ENCODE peak calls at places on chromosomes 12 and 14, in seven cellular contexts. R is stomach; H is astrocyte; G is right lobe of liver; O is neural progenitor cell; N is GM23338; D is CD8-positive, alpha-beta T cell. S is an unnamed sample. For H3K4me1, the result is how much of the 10 kb centered on the place peaks cover.

GRCh38 chr12:109346920-109347319 is 780 bp upstream of the MYO1H start:
- DNase-seq in N (peak), O (no peak), R (no peak), G (no peak), D (no peak), H (no peak), S (no peak)

GRCh38 chr14:56490379-56490778 is 89.2 kb upstream of the TMEM260 start:
- DNase-seq in D (no peak), H (peak), N (peak), O (peak), G (no peak), R (no peak), S (peak)

GRCh38 chr14:59253527-59253926 is 65.1 kb downstream of the DAAM1 start:
- DNase-seq in O (no peak), G (no peak), N (no peak), H (no peak), R (no peak), D (no peak), S (no peak)

GRCh38 chr14:61003571-61003970 is 22.5 kb downstream of the SLC38A6 start:
- DNase-seq in D (no peak), O (no peak), R (no peak), H (peak), N (no peak), G (no peak), S (no peak)

GRCh38 chr12:53380797-53381738 is 1.1 kb downstream of the SP1 start:
- DNase-seq in G (no peak), N (peak), R (no peak), H (no peak), O (peak), D (no peak), S (peak)

GRCh38 chr12:41795910-41796309 is 348.8 kb downstream of the GXYLT1 start:
- DNase-seq in N (peak), D (no peak), H (no peak), O (peak), R (no peak), G (no peak), S (no peak)

GRCh38 chr14:39175445-39176262 is 600 bp downstream of the PNN start:
- DNase-seq in N (peak), D (no peak), H (peak), R (no peak), O (peak), G (no peak), S (no peak)

GRCh38 chr14:80982711-80983110 is 27.3 kb downstream of the TSHR start:
- DNase-seq in N (no peak), R (no peak), G (no peak), D (no peak), H (no peak), O (peak), S (no peak)

GRCh38 chr14:76129851-76130576 is 21.7 kb upstream of the GPATCH2L start:
- DNase-seq in H (no peak), N (no peak), D (no peak), G (no peak), R (no peak), O (peak), S (no peak)

GRCh38 chr12:123941485-123942276 is 30.9 kb downstream of the CCDC92 start:
- DNase-seq in N (no peak), G (no peak), D (no peak), O (no peak), R (no peak), H (no peak), S (no peak)

GRCh38 chr12:93883436-93884154 is 206.4 kb downstream of the CRADD start:
- DNase-seq in D (no peak), G (no peak), R (no peak), H (peak), N (no peak), O (no peak), S (no peak)

GRCh38 chr12:85182699-85183098 is 97.3 kb upstream of the ALX1 start:
- DNase-seq in G (no peak), N (peak), H (no peak), O (peak), R (no peak), D (no peak), S (no peak)

GRCh38 chr12:101925352-101925751 is 48.0 kb downstream of the DRAM1 start:
- DNase-seq in H (peak), R (peak), N (no peak), G (no peak), D (no peak), O (no peak), S (no peak)

GRCh38 chr12:92432724-92433281 is 270.0 kb upstream of the PLEKHG7 start:
- DNase-seq in H (no peak), R (no peak), N (no peak), O (no peak), G (no peak), D (no peak), S (no peak)

GRCh38 chr14:82642425-82642824 is 1108.8 kb upstream of the SEL1L start:
- DNase-seq in N (peak), G (peak), H (no peak), R (no peak), O (peak), D (no peak), S (peak)

GRCh38 chr14:80978403-80978802 is 23.0 kb downstream of the TSHR start:
- DNase-seq in R (no peak), O (no peak), G (no peak), N (peak), D (no peak), H (no peak), S (no peak)

GRCh38 chr12:12663644-12664294 is 32.2 kb downstream of the GPR19 start:
- DNase-seq in D (no peak), O (no peak), G (no peak), R (no peak), H (no peak), N (no peak), S (no peak)
- TF ChIP-seq CTCF in D (no peak), O (no peak), G (no peak), R (no peak), H (no peak), N (no peak), S (no peak)

GRCh38 chr12:107783406-107784376 is 9.2 kb downstream of the ASCL4 start:
- DNase-seq in O (no peak), G (no peak), R (no peak), H (no peak), D (no peak), N (no peak), S (no peak)
- H3K4me1 ChIP-seq in O (under half), G (under half), R (under half), H (under half), D (under half), N (under half), S (under half)

DNA sequence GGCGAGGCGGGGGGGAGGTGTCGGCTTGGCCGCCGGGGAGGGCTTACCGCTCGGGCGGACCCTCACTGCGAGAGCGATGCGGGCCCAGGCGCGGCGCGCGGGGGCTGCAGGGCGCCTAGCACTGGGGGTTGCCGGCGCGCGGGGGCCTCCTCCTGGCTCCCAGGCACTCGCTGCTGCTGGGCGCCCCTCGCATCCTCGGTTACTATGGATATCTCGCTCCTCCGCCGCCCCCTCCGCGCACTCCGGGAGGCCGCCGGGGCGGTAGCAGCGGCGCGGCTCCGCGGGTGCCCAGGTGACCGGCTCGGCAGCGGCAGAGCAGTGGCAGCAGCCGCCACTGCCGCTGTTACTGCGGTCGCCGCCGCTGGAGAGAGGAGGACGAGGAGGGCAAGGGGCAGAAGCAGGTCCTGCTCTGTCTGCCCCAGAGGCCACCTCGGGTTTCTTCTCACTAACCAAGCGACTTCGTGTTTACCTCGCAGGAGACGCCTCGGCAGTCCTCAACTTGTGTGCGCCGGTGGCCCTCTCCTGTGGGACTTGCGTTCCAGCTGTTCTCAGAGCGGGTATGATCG is 250.1 kb downstream of the APAF1 start:
- DNase-seq in O (peak), H (no peak), D (no peak), N (peak), G (no peak), R (no peak), S (no peak)
- H3K4me3 ChIP-seq in O (peak), H (peak), D (no peak), N (peak), G (no peak), R (peak), S (no peak)

GRCh38 chr14:21940887-21941855 is 267.6 kb upstream of the OR4E1 start:
- DNase-seq in G (no peak), N (peak), H (no peak), R (no peak), O (peak), D (peak), S (peak)
- TF ChIP-seq CTCF in G (peak), N (peak), H (peak), R (no peak), O (peak), D (peak), S (peak)

DNA sequence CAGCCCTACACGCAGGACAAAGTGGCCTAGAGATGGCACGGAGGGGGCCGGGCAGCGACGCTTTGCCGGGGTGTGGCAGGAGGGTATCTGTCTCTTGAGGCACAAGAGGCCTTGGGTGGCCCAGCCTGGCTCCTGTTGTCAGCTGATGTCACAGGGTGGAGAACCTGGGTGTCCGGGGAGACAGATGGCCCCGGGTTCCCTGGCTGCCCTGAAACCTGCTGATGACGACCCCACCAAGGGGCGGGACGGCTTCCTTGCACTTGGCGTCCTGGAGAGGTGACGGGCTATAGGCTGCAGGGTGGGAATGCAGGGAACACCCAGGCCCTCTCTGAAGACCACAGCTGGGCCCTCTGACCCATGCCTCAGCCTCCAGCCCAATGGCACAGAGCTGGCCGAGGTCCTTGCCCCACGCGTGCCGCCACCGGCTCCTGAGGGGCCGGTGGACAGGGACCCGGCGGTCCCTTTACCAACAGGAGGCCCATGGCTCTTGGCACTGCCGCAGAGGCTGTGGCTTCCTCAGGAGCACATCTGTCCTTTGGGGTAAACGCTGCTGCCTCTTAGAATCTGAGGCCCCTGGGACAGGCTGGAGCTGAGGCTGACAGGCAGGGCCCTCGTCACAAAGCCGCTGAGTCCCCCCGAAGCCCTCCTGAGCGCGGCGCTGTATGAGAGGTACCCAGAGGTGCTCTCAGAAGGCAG is 16.4 kb downstream of the TRMT61A start:
- DNase-seq in D (no peak), O (no peak), G (peak), H (no peak), R (no peak), N (no peak), S (peak)
- H3K4me1 ChIP-seq in D (under half), O (under half), G (under half), H (under half), R (half or more), N (under half), S (under half)

GRCh38 chr12:51372021-51372420 is 19.2 kb downstream of the GALNT6 start:
- DNase-seq in N (no peak), H (no peak), G (peak), D (no peak), O (no peak), R (no peak), S (no peak)
- H3K4me3 ChIP-seq in N (no peak), H (no peak), G (no peak), D (no peak), O (no peak), R (no peak), S (no peak)

GRCh38 chr12:59677857-59678256 is 82.0 kb downstream of the SLC16A7 start:
- DNase-seq in R (peak), H (no peak), D (no peak), O (no peak), N (no peak), G (peak), S (no peak)

GRCh38 chr12:59668678-59669077 is 72.8 kb downstream of the SLC16A7 start:
- DNase-seq in N (no peak), D (no peak), G (no peak), O (no peak), H (no peak), R (no peak), S (no peak)

DNA sequence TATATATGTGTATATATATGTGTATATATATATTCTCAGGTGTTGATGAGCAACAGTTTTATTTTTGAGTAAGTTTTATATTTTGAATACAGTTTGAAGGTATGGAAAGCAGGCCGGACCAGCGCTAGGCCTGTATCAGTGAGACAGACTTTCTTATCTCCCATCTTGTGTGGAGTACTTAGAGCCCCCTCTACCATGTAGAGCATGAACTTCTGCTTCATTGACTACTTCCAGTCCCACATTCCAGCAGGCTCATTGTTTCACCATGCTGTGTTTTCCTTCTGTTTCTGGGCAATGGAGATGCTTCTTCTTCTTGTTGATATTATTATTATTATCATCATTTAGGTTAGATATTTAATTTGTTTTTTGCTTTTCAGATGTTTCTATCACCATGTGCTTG is 76.4 kb downstream of the SLC16A7 start:
- DNase-seq in G (no peak), O (no peak), R (no peak), N (peak), H (no peak), D (no peak), S (no peak)
- TF ChIP-seq CTCF in G (no peak), O (no peak), R (no peak), N (peak), H (no peak), D (no peak), S (no peak)